ENCODE peak calls at places on chromosomes 3 and 15, in nine cellular contexts. O is hepatic stellate cell; Q is lower leg skin; C is stimulated activated CD4-positive, alpha-beta T cell treated with anti-CD3 and anti-CD28 coated beads, Interleukin-12 subunit alpha, Interleukin-12 subunit beta, amount 100 ng/mL, for 4 hours; X is T-helper 22 cell; W is M059J; F is effector memory CD8-positive, alpha-beta T cell; V is transverse colon; D is NT2/D1. E is an unnamed sample.

GRCh38 chr3:119149484-119149883 is 3.5 kb downstream of the TEX55 start:
- DNase-seq in O (no peak), Q (no peak), C (no peak), X (no peak), W (peak; percentile 78), F (no peak), V (no peak), D (no peak), E (no peak)

GRCh38 chr3:182284793-182285192 is 508.5 kb upstream of the ATP11B start:
- DNase-seq in O (no peak), Q (no peak), C (no peak), X (no peak), W (no peak), F (no peak), V (no peak), D (no peak), E (no peak)

GRCh38 chr3:190673157-190673556 is 159.3 kb downstream of the IL1RAP start:
- DNase-seq in O (no peak), Q (no peak), C (no peak), X (no peak), W (peak; percentile 12), F (no peak), V (no peak), D (no peak), E (no peak)

GRCh38 chr15:68412218-68412617 is 19.7 kb downstream of the ITGA11 start:
- DNase-seq in O (no peak), Q (no peak), C (no peak), X (no peak), W (no peak), F (no peak), V (no peak), D (no peak), E (no peak)

GRCh38 chr15:89758981-89759380 is 7.9 kb upstream of the MESP1 start:
- DNase-seq in O (no peak), Q (no peak), C (no peak), X (no peak), W (no peak), F (no peak), V (no peak), D (no peak), E (no peak)

GRCh38 chr3:38555926-38556325 is 59.8 kb downstream of the EXOG start:
- DNase-seq in O (no peak), Q (no peak), C (no peak), X (no peak), W (no peak), F (no peak), V (peak; percentile 3), D (no peak), E (no peak)

GRCh38 chr15:38187646-38188313 is 64.9 kb upstream of the SPRED1 start:
- DNase-seq in O (no peak), Q (no peak), C (no peak), X (no peak), W (no peak), F (no peak), V (no peak), D (no peak), E (peak; percentile 62)

GRCh38 chr15:78004919-78005634 is 72.4 kb downstream of the TBC1D2B start:
- DNase-seq in O (peak; percentile 77), Q (peak; percentile 60), C (no peak), X (no peak), W (peak; percentile 53), F (no peak), V (peak; percentile 60), D (no peak), E (peak; percentile 25)

GRCh38 chr3:66723231-66723630 is 222.4 kb upstream of the LRIG1 start:
- DNase-seq in O (no peak), Q (no peak), C (no peak), X (no peak), W (peak; percentile 1), F (no peak), V (no peak), D (no peak), E (no peak)

GRCh38 chr15:52228928-52229327 is 37.7 kb upstream of the GNB5 start:
- DNase-seq in O (no peak), Q (no peak), C (no peak), X (no peak), W (peak; percentile 58), F (no peak), V (peak; percentile 82), D (no peak), E (peak; percentile 82)

GRCh38 chr15:45395956-45396355 is 17.6 kb upstream of the GATM start:
- DNase-seq in O (no peak), Q (no peak), C (no peak), X (no peak), W (no peak), F (no peak), V (no peak), D (no peak), E (no peak)

GRCh38 chr3:30747771-30748281 is 141.4 kb downstream of the TGFBR2 start:
- DNase-seq in O (peak; percentile 15), Q (no peak), C (no peak), X (no peak), W (peak; percentile 77), F (no peak), V (no peak), D (no peak), E (peak; percentile 61)

GRCh38 chr15:40279437-40280141 is 3.3 kb downstream of the ANKRD63 start:
- DNase-seq in O (peak; percentile 83), Q (peak; percentile 35), C (peak; percentile 73), X (peak; percentile 29), W (peak; percentile 48), F (peak; percentile 63), V (peak; percentile 74), D (no peak), E (no peak)

GRCh38 chr3:53147903-53148400 is 13.1 kb upstream of the PRKCD start:
- DNase-seq in O (no peak), Q (no peak), C (no peak), X (no peak), W (no peak), F (no peak), V (no peak), D (no peak), E (no peak)

GRCh38 chr3:195139876-195140240 is 131.1 kb downstream of the XXYLT1 start:
- DNase-seq in O (no peak), Q (no peak), C (no peak), X (no peak), W (peak; percentile 63), F (no peak), V (no peak), D (no peak), E (peak; percentile 56)

GRCh38 chr3:57755368-57756021 is 614 bp upstream of the SLMAP start:
- DNase-seq in O (peak; percentile 67), Q (peak; percentile 41), C (peak; percentile 19), X (peak; percentile 36), W (peak; percentile 69), F (no peak), V (peak; percentile 60), D (peak; percentile 35), E (peak; percentile 96)

GRCh38 chr15:91196768-91197167 is 96.7 kb downstream of the SV2B start:
- DNase-seq in O (no peak), Q (no peak), C (no peak), X (no peak), W (no peak), F (no peak), V (no peak), D (no peak), E (no peak)

GRCh38 chr3:98599647-98600411 is 6.4 kb upstream of the CPOX start:
- DNase-seq in O (no peak), Q (no peak), C (no peak), X (no peak), W (no peak), F (no peak), V (no peak), D (no peak), E (peak; percentile 32)

GRCh38 chr3:108221403-108221802 is 821 bp downstream of the IFT57 start:
- DNase-seq in O (no peak), Q (no peak), C (no peak), X (no peak), W (no peak), F (no peak), V (no peak), D (no peak), E (no peak)

GRCh38 chr3:59261009-59261408 is 211.2 kb upstream of the CFAP20DC start:
- DNase-seq in O (no peak), Q (no peak), C (no peak), X (no peak), W (no peak), F (no peak), V (no peak), D (no peak), E (no peak)

GRCh38 chr3:196202516-196202970 is 8.7 kb downstream of the ZDHHC19 start:
- DNase-seq in O (peak; percentile 73), Q (no peak), C (no peak), X (no peak), W (no peak), F (no peak), V (peak; percentile 49), D (no peak), E (no peak)

GRCh38 chr3:166444756-166445155 is 607.5 kb upstream of the BCHE start:
- DNase-seq in O (no peak), Q (no peak), C (no peak), X (no peak), W (peak; percentile 30), F (no peak), V (no peak), D (no peak), E (no peak)

GRCh38 chr3:46984591-46985459 is 5.4 kb downstream of the NBEAL2 start:
- DNase-seq in O (no peak), Q (no peak), C (no peak), X (no peak), W (no peak), F (no peak), V (no peak), D (no peak), E (no peak)

GRCh38 chr3:15331606-15332404 is 581 bp downstream of the SH3BP5 start:
- DNase-seq in O (peak; percentile 27), Q (no peak), C (peak; percentile 47), X (no peak), W (no peak), F (peak; percentile 14), V (peak; percentile 46), D (no peak), E (peak; percentile 25)

GRCh38 chr3:107643038-107643883 is 120.5 kb downstream of the BBX start:
- DNase-seq in O (no peak), Q (no peak), C (no peak), X (no peak), W (peak; percentile 19), F (no peak), V (no peak), D (peak; percentile 8), E (peak; percentile 22)

GRCh38 chr15:94193906-94194305 is 37.5 kb upstream of the MCTP2 start:
- DNase-seq in O (no peak), Q (no peak), C (no peak), X (no peak), W (no peak), F (no peak), V (no peak), D (no peak), E (no peak)

GRCh38 chr3:60046212-60046611 is 996.4 kb upstream of the CFAP20DC start:
- DNase-seq in O (no peak), Q (no peak), C (no peak), X (no peak), W (no peak), F (no peak), V (peak; percentile 9), D (no peak), E (no peak)

GRCh38 chr3:12462159-12462962 is 21.9 kb upstream of the TSEN2 start:
- DNase-seq in O (no peak), Q (no peak), C (no peak), X (no peak), W (peak; percentile 58), F (no peak), V (peak; percentile 48), D (no peak), E (no peak)

GRCh38 chr3:108132727-108133373 is 42.0 kb upstream of the CD47 start:
- DNase-seq in O (no peak), Q (no peak), C (no peak), X (no peak), W (peak; percentile 76), F (no peak), V (no peak), D (no peak), E (peak; percentile 91)

E was measured in renal cortical epithelial cell.